ENCODE peak calls at places on chromosomes 12 and 14, in four cellular contexts. X, C, Q and O are unnamed samples.

GRCh38 chr12:124316257-124316656 is 21.4 kb downstream of the RFLNA start:
- DNase-seq in C (no peak), Q (peak), X (no peak), O (no peak)

GRCh38 chr14:93628048-93628447 is 160.2 kb downstream of the PRIMA1 start:
- DNase-seq in X (no peak), Q (no peak), C (no peak), O (peak)

GRCh38 chr12:10959777-10960176 is 20.7 kb upstream of the TAS2R14 start:
- DNase-seq in X (no peak), C (no peak), Q (no peak), O (peak)

GRCh38 chr14:33848706-33849454 is 102.0 kb downstream of the EGLN3 start:
- DNase-seq in X (peak), C (peak), Q (peak), O (peak)

GRCh38 chr12:118398878-118399277 is 22.5 kb downstream of the SUDS3 start:
- DNase-seq in C (no peak), Q (no peak), X (no peak), O (no peak)

GRCh38 chr12:65956056-65956738 is 131.9 kb downstream of the HMGA2 start:
- DNase-seq in Q (no peak), X (peak), C (no peak), O (no peak)

GRCh38 chr14:76761198-76761848 is at the start of gene VASH1:
- DNase-seq in Q (peak), X (peak), C (peak), O (peak)

GRCh38 chr14:81446279-81447007 is 46.3 kb upstream of the STON2 start:
- DNase-seq in X (no peak), C (no peak), Q (no peak), O (no peak)

GRCh38 chr12:67280088-67280487 is 10.9 kb downstream of the CAND1 start:
- DNase-seq in X (no peak), C (no peak), Q (no peak), O (no peak)

GRCh38 chr12:121264135-121264534 is 32.4 kb downstream of the CAMKK2 start:
- DNase-seq in C (no peak), Q (no peak), X (no peak), O (no peak)

GRCh38 chr12:132605892-132606291 is 4.5 kb downstream of the LRCOL1 start:
- DNase-seq in C (no peak), X (no peak), Q (no peak), O (no peak)